ENCODE peak calls at places on chromosomes 3 and 15, in four cellular contexts. U, S, K and Q are unnamed samples.
A peak's percentile ranks its signal among the peaks of the same experiment; 100 is the strongest.

GRCh38 chr3:127678611-127679533 is 6.1 kb downstream of the ABTB1 start:
- DNase-seq in U (no peak), S (peak; percentile 7), K (no peak), Q (no peak)

GRCh38 chr15:78923480-78924360 is 21.1 kb downstream of the CTSH start:
- DNase-seq in U (no peak), S (no peak), K (no peak), Q (no peak)

GRCh38 chr3:5774337-5774736 is 586.8 kb downstream of the EDEM1 start:
- DNase-seq in U (no peak), S (no peak), K (no peak), Q (no peak)

GRCh38 chr3:76039431-76039830 is 254.1 kb upstream of the ZNF717 start:
- DNase-seq in U (no peak), S (no peak), K (no peak), Q (no peak)

GRCh38 chr3:12353796-12354505 is 65.1 kb downstream of the PPARG start:
- DNase-seq in U (no peak), S (no peak), K (no peak), Q (no peak)

GRCh38 chr15:64681424-64682024 is 93.9 kb downstream of the RBPMS2 start:
- DNase-seq in U (peak; percentile 53), S (peak; percentile 57), K (no peak), Q (peak; percentile 71)

GRCh38 chr3:47985376-47985775 is 30.8 kb downstream of the MAP4 start:
- DNase-seq in U (no peak), S (no peak), K (no peak), Q (no peak)

GRCh38 chr3:39291903-39292329 is 12.1 kb upstream of the CX3CR1 start:
- DNase-seq in U (peak; percentile 71), S (peak; percentile 73), K (peak; percentile 6), Q (peak; percentile 79)

GRCh38 chr15:51089699-51090098 is 5.0 kb downstream of the TNFAIP8L3 start:
- DNase-seq in U (no peak), S (no peak), K (no peak), Q (no peak)

GRCh38 chr3:120652896-120653545 is 29.0 kb downstream of the HGD start:
- DNase-seq in U (no peak), S (peak; percentile 29), K (no peak), Q (no peak)

GRCh38 chr3:22862111-22862510 is 341.0 kb upstream of the UBE2E2 start:
- DNase-seq in U (no peak), S (no peak), K (no peak), Q (no peak)

GRCh38 chr3:37030573-37030972 is 37.3 kb downstream of the MLH1 start:
- DNase-seq in U (no peak), S (no peak), K (no peak), Q (no peak)

GRCh38 chr3:44729384-44729910 is at the start of gene ZNF501:
- DNase-seq in U (peak; percentile 91), S (peak; percentile 95), K (peak; percentile 67), Q (peak; percentile 63)

GRCh38 chr15:71201471-71201870 is 86.2 kb downstream of the THSD4 start:
- DNase-seq in U (no peak), S (no peak), K (no peak), Q (peak; percentile 41)

GRCh38 chr3:151660890-151661289 is 72.8 kb upstream of the AADACL2 start:
- DNase-seq in U (no peak), S (no peak), K (no peak), Q (no peak)

GRCh38 chr15:98804057-98804380 is 155.7 kb downstream of the IGF1R start:
- DNase-seq in U (no peak), S (no peak), K (no peak), Q (no peak)
- TF ChIP-seq CTCF in U (no peak), S (no peak), K (peak; percentile 43), Q (no peak)

GRCh38 chr3:182698078-182698477 is 95.2 kb upstream of the ATP11B start:
- DNase-seq in U (no peak), S (no peak), K (no peak), Q (no peak)
- TF ChIP-seq CTCF in U (no peak), S (no peak), K (no peak), Q (no peak)

GRCh38 chr3:157447026-157447694 is 10.5 kb downstream of the PTX3 start:
- DNase-seq in U (no peak), S (no peak), K (no peak), Q (peak; percentile 17)
- TF ChIP-seq CTCF in U (peak; percentile 70), S (no peak), K (peak; percentile 83), Q (peak; percentile 54)

DNA sequence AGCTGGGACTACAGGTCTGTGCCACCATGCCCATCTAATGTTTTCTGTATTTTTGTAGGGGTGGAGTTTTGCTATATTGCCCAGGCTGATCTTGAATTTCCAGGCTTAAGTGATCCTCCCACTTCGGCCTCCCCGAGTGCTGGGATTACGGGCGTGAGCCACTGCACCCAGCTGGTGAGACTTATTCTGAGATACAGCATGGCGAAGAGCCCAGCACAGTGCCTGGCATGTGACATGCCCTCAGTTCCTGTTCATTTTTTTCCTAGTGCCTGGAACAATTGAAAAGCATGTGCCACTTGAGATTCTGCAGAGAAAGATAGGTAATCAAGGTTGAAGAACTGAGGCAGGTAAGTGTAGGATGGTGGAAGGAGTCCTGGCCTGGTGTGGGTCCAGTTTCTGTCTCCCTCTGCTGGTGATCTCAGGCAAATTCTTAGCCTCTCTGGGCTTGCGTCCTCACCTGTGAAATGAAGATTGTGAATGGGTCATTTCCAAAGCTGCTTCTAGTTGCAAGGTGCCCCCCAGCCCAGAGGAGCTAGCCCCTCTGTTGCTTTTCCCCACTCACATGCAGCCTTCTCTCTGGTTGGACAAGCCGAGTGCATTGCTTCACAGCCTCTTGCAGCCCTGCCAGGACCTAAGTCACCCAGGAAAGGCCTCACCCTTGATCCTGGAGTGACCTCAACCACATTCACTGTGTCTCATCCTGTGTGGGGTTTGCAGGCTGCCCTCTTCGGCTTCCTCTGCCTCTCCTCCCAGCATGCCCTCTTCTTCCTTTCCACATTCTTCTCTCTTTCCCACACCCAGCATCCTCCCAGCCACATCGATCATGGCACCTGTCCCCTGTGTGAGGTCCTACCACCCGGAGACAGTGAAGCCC is 4.3 kb upstream of the RHCG start:
- DNase-seq in U (no peak), S (no peak), K (no peak), Q (peak; percentile 23)
- TF ChIP-seq CTCF in U (peak; percentile 60), S (no peak), K (peak; percentile 23), Q (peak; percentile 49)